ENCODE peak calls at places on chromosome 12, in six cellular contexts. One of them, this sample, is unnamed. For H3K4me1, the result is how much of the 10 kb centered on the place peaks cover.

GRCh38 chr12:121872546-121873223 is 14.0 kb upstream of the HPD start:
- DNase-seq in left ventricle myocardium inferior: peak
- DNase-seq in IMR-90: peak
- DNase-seq in heart left ventricle: no peak
- DNase-seq in psoas muscle: no peak
- DNase-seq in tibial nerve: no peak
- DNase-seq in this sample: no peak

GRCh38 chr12:27814411-27814810 is 34.4 kb upstream of the MANSC4 start:
- DNase-seq in left ventricle myocardium inferior: no peak
- DNase-seq in IMR-90: no peak
- DNase-seq in heart left ventricle: no peak
- DNase-seq in psoas muscle: no peak
- DNase-seq in tibial nerve: no peak
- DNase-seq in this sample: no peak

GRCh38 chr12:66288121-66288520 is 14.2 kb upstream of the HELB start:
- DNase-seq in left ventricle myocardium inferior: no peak
- DNase-seq in IMR-90: no peak
- DNase-seq in heart left ventricle: no peak
- DNase-seq in psoas muscle: no peak
- DNase-seq in tibial nerve: no peak
- DNase-seq in this sample: no peak

GRCh38 chr12:109718390-109718789 is 4.8 kb downstream of the FAM222A start:
- DNase-seq in left ventricle myocardium inferior: no peak
- DNase-seq in IMR-90: no peak
- DNase-seq in heart left ventricle: no peak
- DNase-seq in psoas muscle: no peak
- DNase-seq in tibial nerve: no peak
- DNase-seq in this sample: no peak

GRCh38 chr12:65100140-65100539 is 21.0 kb downstream of the WIF1 start:
- DNase-seq in left ventricle myocardium inferior: no peak
- DNase-seq in IMR-90: no peak
- DNase-seq in heart left ventricle: no peak
- DNase-seq in psoas muscle: no peak
- DNase-seq in tibial nerve: no peak
- DNase-seq in this sample: no peak

GRCh38 chr12:104788848-104789271 is 169.2 kb downstream of the SLC41A2 start:
- DNase-seq in left ventricle myocardium inferior: no peak
- DNase-seq in IMR-90: no peak
- DNase-seq in heart left ventricle: no peak
- DNase-seq in psoas muscle: no peak
- DNase-seq in tibial nerve: no peak
- DNase-seq in this sample: no peak

GRCh38 chr12:108691995-108692808 is 39.1 kb downstream of the CORO1C start:
- DNase-seq in left ventricle myocardium inferior: peak
- DNase-seq in IMR-90: peak
- DNase-seq in heart left ventricle: no peak
- DNase-seq in psoas muscle: peak
- DNase-seq in tibial nerve: no peak
- DNase-seq in this sample: no peak

GRCh38 chr12:115882941-115883340 is 394.6 kb downstream of the MED13L start:
- DNase-seq in left ventricle myocardium inferior: no peak
- DNase-seq in IMR-90: no peak
- DNase-seq in heart left ventricle: no peak
- DNase-seq in psoas muscle: no peak
- DNase-seq in tibial nerve: no peak
- DNase-seq in this sample: no peak

GRCh38 chr12:22282283-22282682 is 52.2 kb downstream of the ST8SIA1 start:
- DNase-seq in left ventricle myocardium inferior: no peak
- DNase-seq in IMR-90: peak
- DNase-seq in heart left ventricle: no peak
- DNase-seq in psoas muscle: no peak
- DNase-seq in tibial nerve: no peak
- DNase-seq in this sample: no peak

GRCh38 chr12:132480620-132481132 is 9.3 kb upstream of the FBRSL1 start:
- DNase-seq in left ventricle myocardium inferior: no peak
- DNase-seq in IMR-90: no peak
- DNase-seq in heart left ventricle: peak
- DNase-seq in psoas muscle: peak
- DNase-seq in tibial nerve: no peak
- DNase-seq in this sample: no peak

GRCh38 chr12:64194333-64195149 is 27.6 kb downstream of the KICS2 start:
- DNase-seq in left ventricle myocardium inferior: peak
- DNase-seq in IMR-90: no peak
- DNase-seq in heart left ventricle: no peak
- DNase-seq in psoas muscle: no peak
- DNase-seq in tibial nerve: no peak
- DNase-seq in this sample: no peak

GRCh38 chr12:53071591-53072551 is 7.3 kb downstream of the SPRYD3 start:
- DNase-seq in left ventricle myocardium inferior: peak
- DNase-seq in IMR-90: peak
- DNase-seq in heart left ventricle: no peak
- DNase-seq in psoas muscle: peak
- DNase-seq in tibial nerve: peak
- DNase-seq in this sample: peak

GRCh38 chr12:43291516-43291915 is 260.5 kb downstream of the ADAMTS20 start:
- DNase-seq in left ventricle myocardium inferior: no peak
- DNase-seq in IMR-90: peak
- DNase-seq in heart left ventricle: no peak
- DNase-seq in psoas muscle: no peak
- DNase-seq in tibial nerve: no peak
- DNase-seq in this sample: no peak

GRCh38 chr12:130434560-130434959 is 96.9 kb downstream of the PIWIL1 start:
- DNase-seq in left ventricle myocardium inferior: no peak
- DNase-seq in IMR-90: no peak
- DNase-seq in heart left ventricle: no peak
- DNase-seq in psoas muscle: peak
- DNase-seq in tibial nerve: peak
- DNase-seq in this sample: peak

GRCh38 chr12:28340261-28340660 is 150.0 kb downstream of the CCDC91 start:
- DNase-seq in left ventricle myocardium inferior: no peak
- DNase-seq in IMR-90: peak
- DNase-seq in heart left ventricle: no peak
- DNase-seq in psoas muscle: no peak
- DNase-seq in tibial nerve: no peak
- DNase-seq in this sample: no peak

GRCh38 chr12:131434208-131435125 is 276.4 kb upstream of the SFSWAP start:
- DNase-seq in left ventricle myocardium inferior: no peak
- DNase-seq in IMR-90: no peak
- DNase-seq in heart left ventricle: no peak
- DNase-seq in psoas muscle: no peak
- DNase-seq in tibial nerve: no peak
- DNase-seq in this sample: no peak

GRCh38 chr12:3526776-3527175 is 35.8 kb downstream of the PRMT8 start:
- DNase-seq in left ventricle myocardium inferior: no peak
- DNase-seq in IMR-90: no peak
- DNase-seq in heart left ventricle: no peak
- DNase-seq in psoas muscle: no peak
- DNase-seq in tibial nerve: no peak
- DNase-seq in this sample: no peak

GRCh38 chr12:130705174-130705880 is 10.8 kb downstream of the RIMBP2 start:
- DNase-seq in left ventricle myocardium inferior: no peak
- DNase-seq in IMR-90: no peak
- DNase-seq in heart left ventricle: no peak
- DNase-seq in psoas muscle: no peak
- DNase-seq in tibial nerve: no peak
- DNase-seq in this sample: peak

GRCh38 chr12:113940357-113940756 is 25.8 kb downstream of the RBM19 start:
- DNase-seq in left ventricle myocardium inferior: no peak
- DNase-seq in IMR-90: no peak
- DNase-seq in heart left ventricle: no peak
- DNase-seq in psoas muscle: no peak
- DNase-seq in tibial nerve: no peak
- DNase-seq in this sample: no peak

GRCh38 chr12:45543887-45544286 is 185.6 kb upstream of the ARID2 start:
- DNase-seq in left ventricle myocardium inferior: no peak
- DNase-seq in IMR-90: peak
- DNase-seq in heart left ventricle: no peak
- DNase-seq in psoas muscle: no peak
- DNase-seq in tibial nerve: no peak
- DNase-seq in this sample: no peak

GRCh38 chr12:64400041-64400440 is 4.2 kb upstream of the XPOT start:
- DNase-seq in left ventricle myocardium inferior: no peak
- DNase-seq in IMR-90: peak
- DNase-seq in heart left ventricle: no peak
- DNase-seq in psoas muscle: no peak
- DNase-seq in tibial nerve: no peak
- DNase-seq in this sample: no peak

GRCh38 chr12:59780605-59781135 is 184.8 kb downstream of the SLC16A7 start:
- DNase-seq in left ventricle myocardium inferior: no peak
- DNase-seq in IMR-90: peak
- DNase-seq in heart left ventricle: no peak
- DNase-seq in psoas muscle: no peak
- DNase-seq in tibial nerve: no peak
- DNase-seq in this sample: no peak

GRCh38 chr12:57861967-57862366 is 15.4 kb upstream of the CTDSP2 start:
- DNase-seq in left ventricle myocardium inferior: no peak
- DNase-seq in IMR-90: no peak
- DNase-seq in heart left ventricle: no peak
- DNase-seq in psoas muscle: no peak
- DNase-seq in tibial nerve: no peak
- DNase-seq in this sample: no peak

GRCh38 chr12:88393017-88393767 is 187.1 kb downstream of the KITLG start:
- DNase-seq in left ventricle myocardium inferior: no peak
- DNase-seq in IMR-90: peak
- DNase-seq in heart left ventricle: no peak
- DNase-seq in psoas muscle: no peak
- DNase-seq in tibial nerve: no peak
- DNase-seq in this sample: no peak

GRCh38 chr12:15116983-15117382 is 104.2 kb downstream of the RERG start:
- DNase-seq in left ventricle myocardium inferior: no peak
- DNase-seq in IMR-90: no peak
- DNase-seq in heart left ventricle: no peak
- DNase-seq in psoas muscle: no peak
- DNase-seq in tibial nerve: no peak
- DNase-seq in this sample: no peak

GRCh38 chr12:116138380-116138779 is 139.1 kb downstream of the MED13L start:
- DNase-seq in left ventricle myocardium inferior: no peak
- DNase-seq in IMR-90: no peak
- DNase-seq in heart left ventricle: no peak
- DNase-seq in psoas muscle: no peak
- DNase-seq in tibial nerve: no peak
- DNase-seq in this sample: no peak

GRCh38 chr12:88448337-88448944 is 131.8 kb downstream of the KITLG start:
- DNase-seq in left ventricle myocardium inferior: no peak
- DNase-seq in IMR-90: no peak
- DNase-seq in heart left ventricle: no peak
- DNase-seq in psoas muscle: no peak
- DNase-seq in tibial nerve: no peak
- DNase-seq in this sample: no peak

GRCh38 chr12:119594772-119595445 is 1.3 kb downstream of the TMEM233 start:
- DNase-seq in left ventricle myocardium inferior: peak
- DNase-seq in IMR-90: no peak
- DNase-seq in heart left ventricle: peak
- DNase-seq in psoas muscle: peak
- DNase-seq in tibial nerve: no peak
- DNase-seq in this sample: no peak

DNA sequence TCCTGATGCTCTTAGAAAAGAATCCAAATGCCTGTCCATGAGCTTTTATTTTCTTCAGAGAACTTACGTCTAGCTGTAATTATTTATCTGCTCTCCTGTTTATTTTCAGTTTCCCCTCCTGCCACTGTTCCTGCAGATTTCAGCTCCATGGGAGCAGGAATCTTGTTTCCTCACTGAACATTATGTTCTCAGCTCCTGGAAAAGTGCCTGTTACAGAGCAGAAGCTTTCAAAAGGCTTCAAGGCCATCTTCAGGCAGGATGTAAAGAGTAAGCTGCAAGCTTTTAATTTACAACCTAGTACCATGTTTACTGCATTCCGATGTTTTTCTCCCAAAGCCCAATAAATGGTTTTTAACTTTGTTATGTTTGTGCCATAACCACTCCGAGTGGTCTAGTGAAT is 98.4 kb upstream of the BTG1 start:
- DNase-seq in left ventricle myocardium inferior: no peak
- DNase-seq in IMR-90: peak
- DNase-seq in heart left ventricle: no peak
- DNase-seq in psoas muscle: no peak
- DNase-seq in tibial nerve: no peak
- DNase-seq in this sample: no peak
- TF ChIP-seq CTCF in left ventricle myocardium inferior: peak
- TF ChIP-seq CTCF in IMR-90: no peak
- TF ChIP-seq CTCF in heart left ventricle: peak
- TF ChIP-seq CTCF in psoas muscle: no peak
- TF ChIP-seq CTCF in tibial nerve: peak
- TF ChIP-seq CTCF in this sample: no peak

GRCh38 chr12:54970741-54971140 is 13.8 kb downstream of the TESPA1 start:
- DNase-seq in left ventricle myocardium inferior: no peak
- DNase-seq in IMR-90: no peak
- DNase-seq in heart left ventricle: no peak
- DNase-seq in psoas muscle: no peak
- DNase-seq in tibial nerve: no peak
- DNase-seq in this sample: no peak
- H3K4me1 ChIP-seq in left ventricle myocardium inferior: under half
- H3K4me1 ChIP-seq in IMR-90: under half
- H3K4me1 ChIP-seq in heart left ventricle: under half
- H3K4me1 ChIP-seq in psoas muscle: under half
- H3K4me1 ChIP-seq in tibial nerve: under half
- H3K4me1 ChIP-seq in this sample: under half

DNA sequence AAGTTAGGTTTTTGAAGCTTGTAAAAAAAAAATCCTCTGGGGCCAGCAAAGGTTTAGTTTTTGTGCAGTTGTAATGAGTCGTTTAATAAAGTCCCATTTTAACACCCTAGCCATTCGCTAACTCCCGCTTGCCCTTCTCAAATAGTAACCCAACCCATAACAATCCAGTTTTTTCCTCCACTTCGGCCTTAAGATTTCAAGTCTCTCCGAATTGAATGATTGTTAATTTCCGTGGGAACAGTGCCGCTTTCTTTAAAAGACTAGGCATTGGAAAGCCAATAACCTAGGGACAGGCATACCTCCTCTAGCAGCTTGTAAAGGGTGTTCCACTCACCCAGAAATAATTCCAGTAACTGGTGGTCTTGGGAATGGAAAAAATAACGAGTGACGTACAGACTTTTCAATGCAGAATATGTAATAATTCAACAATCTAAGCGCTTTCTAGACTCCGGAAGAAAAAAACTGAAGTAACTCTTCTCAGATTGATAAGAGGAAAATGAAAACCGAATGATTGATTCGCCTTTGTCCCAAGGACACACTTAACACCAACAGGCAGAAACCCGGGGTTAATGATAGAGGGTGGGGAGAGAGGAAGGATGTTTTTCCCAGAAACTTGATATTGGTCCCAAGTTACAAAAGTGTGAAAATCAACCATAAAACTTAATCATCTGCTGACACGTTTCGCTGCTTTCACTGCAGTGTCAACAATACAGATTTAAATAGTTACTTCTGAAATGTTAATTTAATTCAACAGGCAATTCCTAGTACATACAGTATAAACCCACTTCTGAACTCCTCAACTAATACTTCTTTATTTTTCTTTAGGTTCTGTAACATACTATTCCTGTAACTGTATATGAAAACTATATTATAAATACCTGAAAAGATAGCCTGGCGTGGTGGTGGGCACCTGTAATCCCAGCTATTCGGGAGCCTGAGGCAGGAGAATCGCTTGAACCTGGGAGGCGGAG is 1.0 kb upstream of the SINHCAF start:
- DNase-seq in left ventricle myocardium inferior: no peak
- DNase-seq in IMR-90: no peak
- DNase-seq in heart left ventricle: no peak
- DNase-seq in psoas muscle: no peak
- DNase-seq in tibial nerve: no peak
- DNase-seq in this sample: no peak
- TF ChIP-seq CTCF in left ventricle myocardium inferior: no peak
- TF ChIP-seq CTCF in IMR-90: no peak
- TF ChIP-seq CTCF in heart left ventricle: no peak
- TF ChIP-seq CTCF in psoas muscle: no peak
- TF ChIP-seq CTCF in tibial nerve: no peak
- TF ChIP-seq CTCF in this sample: no peak

GRCh38 chr12:5499566-5500325 is 67.8 kb downstream of the NTF3 start:
- DNase-seq in left ventricle myocardium inferior: no peak
- DNase-seq in IMR-90: peak
- DNase-seq in heart left ventricle: no peak
- DNase-seq in psoas muscle: no peak
- DNase-seq in tibial nerve: no peak
- DNase-seq in this sample: peak
- H3K4me1 ChIP-seq in left ventricle myocardium inferior: under half
- H3K4me1 ChIP-seq in IMR-90: under half
- H3K4me1 ChIP-seq in heart left ventricle: under half
- H3K4me1 ChIP-seq in psoas muscle: under half
- H3K4me1 ChIP-seq in tibial nerve: under half
- H3K4me1 ChIP-seq in this sample: under half